ENCODE peak calls at places on chromosomes 7 and 10, in four cellular contexts. T, Q, G and N are unnamed samples.

GRCh38 chr10:33215635-33216034 is 118.8 kb downstream of the NRP1 start:
- DNase-seq in Q (no peak), G (no peak), T (no peak), N (no peak)

GRCh38 chr10:93604145-93604544 is 3.1 kb upstream of the RBP4 start:
- DNase-seq in T (no peak), Q (no peak), G (no peak), N (no peak)

GRCh38 chr7:148824864-148825263 is 59.2 kb downstream of the EZH2 start:
- DNase-seq in G (no peak), T (no peak), Q (no peak), N (no peak)

GRCh38 chr10:126433351-126433750 is 45.1 kb upstream of the ADAM12 start:
- DNase-seq in Q (no peak), T (no peak), G (no peak), N (no peak)

GRCh38 chr7:117834983-117835664 is 38.1 kb downstream of the CTTNBP2 start:
- DNase-seq in G (no peak), T (no peak), Q (no peak), N (peak; percentile 22)

GRCh38 chr10:112379635-112380296 is 5.8 kb downstream of the ACSL5 start:
- DNase-seq in Q (peak; percentile 30), T (no peak), G (no peak), N (no peak)

GRCh38 chr7:832292-832967 is at the start of gene SUN1:
- DNase-seq in G (no peak), Q (no peak), T (peak; percentile 26), N (no peak)

GRCh38 chr10:129410688-129411087 is 56.4 kb upstream of the MGMT start:
- DNase-seq in G (no peak), Q (no peak), T (no peak), N (no peak)

GRCh38 chr10:124917168-124917938 is 24.6 kb upstream of the ZRANB1 start:
- DNase-seq in G (peak; percentile 73), Q (peak; percentile 37), T (no peak), N (peak; percentile 31)

GRCh38 chr10:130022501-130023299 is 58.6 kb upstream of the EBF3 start:
- DNase-seq in G (no peak), Q (no peak), T (no peak), N (no peak)

GRCh38 chr10:131147301-131147975 is 164.1 kb downstream of the TCERG1L start:
- DNase-seq in T (no peak), Q (no peak), G (no peak), N (no peak)

GRCh38 chr7:4745971-4746919 is 29.2 kb upstream of the AP5Z1 start:
- DNase-seq in G (no peak), T (peak; percentile 48), Q (no peak), N (no peak)

GRCh38 chr7:16660702-16661464 is 14.9 kb downstream of the BZW2 start:
- DNase-seq in Q (peak; percentile 32), G (no peak), T (no peak), N (no peak)

GRCh38 chr10:35949820-35950219 is 307.7 kb upstream of the FZD8 start:
- DNase-seq in T (no peak), G (no peak), Q (no peak), N (no peak)

GRCh38 chr7:134750083-134751062 is 29.1 kb upstream of the CALD1 start:
- DNase-seq in T (no peak), Q (peak; percentile 77), G (peak; percentile 47), N (peak; percentile 82)

GRCh38 chr10:103690281-103690680 is 165.1 kb downstream of the SH3PXD2A start:
- DNase-seq in G (no peak), T (no peak), Q (no peak), N (no peak)

GRCh38 chr7:93226310-93226709 is at the start of gene HEPACAM2:
- DNase-seq in Q (no peak), T (no peak), G (no peak), N (no peak)

GRCh38 chr10:24869354-24870016 is 82.9 kb downstream of the PRTFDC1 start:
- DNase-seq in Q (peak; percentile 32), T (no peak), G (no peak), N (no peak)

GRCh38 chr10:21329995-21330627 is 195.4 kb downstream of the SKIDA1 start:
- DNase-seq in T (no peak), G (no peak), Q (no peak), N (no peak)

GRCh38 chr10:79266543-79267312 is 80.5 kb upstream of the PPIF start:
- DNase-seq in G (no peak), Q (no peak), T (peak; percentile 81), N (no peak)
- TF ChIP-seq USF1 in G (peak; percentile 72), Q (no peak), T (no peak), N (no peak)

GRCh38 chr7:37526623-37527022 is 78.0 kb upstream of the ELMO1 start:
- DNase-seq in G (no peak), Q (no peak), T (no peak), N (no peak)
- TF ChIP-seq CTCF in G (no peak), Q (no peak), T (no peak), N (no peak)

GRCh38 chr10:76034236-76035009 is 603.0 kb downstream of the LRMDA start:
- DNase-seq in G (peak; percentile 76), Q (no peak), T (no peak), N (no peak)

GRCh38 chr10:76031099-76031498 is 599.7 kb downstream of the LRMDA start:
- DNase-seq in T (no peak), Q (no peak), G (no peak), N (no peak)

GRCh38 chr10:76033457-76034196 is 602.2 kb downstream of the LRMDA start:
- DNase-seq in Q (no peak), T (peak; percentile 5), G (no peak), N (no peak)

GRCh38 chr10:76031769-76032441 is 600.5 kb downstream of the LRMDA start:
- DNase-seq in G (no peak), Q (no peak), T (no peak), N (no peak)

GRCh38 chr10:76032442-76033039 is 601.1 kb downstream of the LRMDA start:
- DNase-seq in Q (no peak), T (no peak), G (no peak), N (no peak)
- TF ChIP-seq USF1 in Q (no peak), T (no peak), G (no peak), N (no peak)

DNA sequence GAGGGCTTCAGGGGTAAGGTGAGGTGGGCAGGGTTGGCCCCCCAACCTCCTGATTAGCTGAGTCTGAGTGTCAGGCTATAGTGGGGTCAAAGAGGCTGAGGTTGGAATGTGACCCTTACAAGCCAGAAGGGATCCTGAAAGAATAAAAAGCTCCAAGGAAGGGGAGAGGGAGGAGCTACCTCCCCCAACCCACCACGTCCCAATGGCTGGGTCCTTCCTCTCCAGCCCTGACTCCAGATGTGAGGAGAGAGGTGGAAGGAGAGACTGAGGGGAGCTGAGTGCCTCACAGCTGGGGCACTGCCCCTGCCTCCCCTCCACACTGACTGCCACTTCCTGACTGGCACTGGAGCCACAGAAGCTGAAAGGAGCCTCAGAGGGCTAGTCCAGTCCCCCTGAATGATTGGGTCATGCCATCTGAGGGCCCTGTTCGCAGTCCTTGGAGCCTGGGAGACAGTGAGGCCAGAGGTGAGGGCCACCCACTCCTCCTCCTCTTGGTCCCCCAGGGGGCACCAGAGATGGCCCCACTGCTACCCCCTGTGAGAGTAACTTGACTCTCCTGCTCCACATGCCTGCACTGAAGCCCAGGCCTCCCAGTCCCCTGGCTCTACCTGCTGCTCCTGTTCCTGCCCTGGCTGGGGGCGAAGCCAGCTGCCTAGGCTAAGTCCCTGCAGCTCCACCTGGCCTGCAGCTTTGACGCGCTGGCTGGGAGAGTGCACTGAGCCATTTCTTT is 20.5 kb downstream of the IMPDH1 start:
- DNase-seq in G (peak; percentile 56), Q (no peak), T (no peak), N (no peak)
- TF ChIP-seq CTCF in G (peak; percentile 11), Q (peak; percentile 16), T (no peak), N (no peak)

DNA sequence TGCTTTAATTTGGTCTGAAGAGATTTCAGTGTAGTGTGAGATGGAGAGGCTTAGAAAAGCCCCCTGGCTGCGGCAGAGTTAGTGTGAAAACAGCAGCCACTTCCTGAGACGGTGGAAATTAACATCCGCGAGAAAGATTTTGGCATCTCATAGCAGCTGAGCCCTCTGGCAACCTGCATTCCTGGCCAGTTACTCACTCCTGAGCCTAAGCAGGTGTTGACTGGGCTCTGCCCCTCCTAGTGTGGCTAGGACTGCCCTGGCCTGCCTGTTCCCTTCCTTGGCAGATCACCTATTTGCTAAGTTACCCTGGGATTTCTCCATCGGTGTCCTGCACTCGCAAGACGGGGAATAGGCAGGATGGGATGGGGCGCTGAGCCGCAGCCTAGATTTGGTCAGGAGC is 57.6 kb upstream of the LMTK2 start:
- DNase-seq in G (no peak), T (no peak), Q (no peak), N (peak; percentile 23)
- TF ChIP-seq USF1 in G (no peak), T (no peak), Q (no peak), N (no peak)

DNA sequence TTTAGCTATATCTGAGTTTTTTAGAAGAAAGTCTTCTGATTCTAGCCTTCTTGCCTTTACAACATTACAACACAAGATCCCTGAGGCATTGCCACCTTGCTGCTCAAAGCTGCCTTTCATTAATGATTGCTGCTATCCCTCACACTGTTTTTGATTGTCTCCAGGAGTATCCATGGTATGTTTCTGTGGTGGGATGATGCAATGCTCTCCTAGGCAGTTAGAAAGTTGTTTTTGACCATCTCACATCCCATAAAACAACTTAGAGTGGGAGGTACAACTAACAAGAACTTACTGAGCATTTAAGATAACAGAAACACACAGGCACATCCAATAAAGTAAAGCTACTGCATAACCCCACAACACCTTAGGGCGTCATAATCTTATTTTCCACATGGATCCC is 1156.0 kb upstream of the LRRTM3 start:
- DNase-seq in T (no peak), G (no peak), Q (no peak), N (no peak)
- TF ChIP-seq CTCF in T (no peak), G (no peak), Q (no peak), N (no peak)

DNA sequence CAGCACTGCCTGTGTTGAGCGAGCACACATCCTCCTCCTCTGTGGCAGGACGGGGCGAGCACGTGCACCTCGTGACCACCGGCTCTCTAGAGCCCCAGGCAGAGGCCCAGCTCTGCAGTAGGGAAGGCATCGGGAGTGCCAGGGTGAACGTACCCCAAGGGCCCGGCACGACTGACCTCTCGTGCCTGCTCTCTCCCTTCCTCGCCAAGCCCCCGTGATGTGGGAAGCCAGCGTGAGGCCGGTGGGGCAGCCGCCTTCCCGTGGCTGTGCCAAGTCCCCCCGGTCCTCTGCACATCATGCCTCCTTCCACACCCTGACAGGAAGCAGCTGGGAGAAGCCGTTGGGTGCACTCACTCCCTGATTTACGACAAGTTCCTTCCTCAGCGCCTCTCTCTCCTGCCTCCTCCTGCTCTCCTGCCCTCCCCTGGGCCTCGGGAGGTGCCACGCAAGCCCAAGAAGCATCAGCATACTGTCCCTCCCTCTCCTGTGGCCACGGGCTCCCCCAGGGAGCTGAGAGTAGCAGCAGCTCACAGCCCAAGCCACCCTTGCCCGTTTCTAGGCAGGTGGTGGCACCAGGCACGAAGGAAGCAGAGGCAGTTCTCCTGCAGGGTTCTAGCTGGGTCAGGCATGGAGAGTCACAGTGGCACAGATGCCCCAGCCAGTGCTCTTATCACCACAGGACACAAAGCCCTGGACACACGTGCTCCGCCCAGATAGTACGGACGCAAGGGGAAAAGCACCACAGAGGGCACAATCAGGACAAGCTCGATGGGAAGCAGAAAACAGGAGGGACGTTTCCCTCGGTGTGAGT is 47.0 kb downstream of the AMZ1 start:
- DNase-seq in Q (peak; percentile 49), T (no peak), G (no peak), N (peak; percentile 16)
- TF ChIP-seq USF1 in Q (no peak), T (no peak), G (no peak), N (no peak)